ENCODE peak calls at places on chromosomes 3 and 15, in eight cellular contexts. B, P, R, L, O, K, Z and D are unnamed samples.

GRCh38 chr3:60839242-60839641 is 412.0 kb downstream of the FHIT start:
- DNase-seq in B (no peak), L (no peak), O (peak; percentile 4), Z (no peak), P (no peak), K (no peak), R (no peak), D (no peak)

GRCh38 chr3:114451051-114451451 is 157.2 kb downstream of the TIGIT start:
- DNase-seq in O (no peak), P (no peak), B (no peak), L (no peak), R (no peak), K (no peak), Z (no peak), D (no peak)

GRCh38 chr3:37443363-37444035 is 269.1 kb upstream of the LRRFIP2 start:
- DNase-seq in K (no peak), O (no peak), R (no peak), B (no peak), P (no peak), Z (peak; percentile 35), L (no peak), D (no peak)

GRCh38 chr3:34005886-34006285 is 207.5 kb downstream of the PDCD6IP start:
- DNase-seq in Z (no peak), P (no peak), L (no peak), O (peak; percentile 68), R (no peak), K (no peak), B (no peak), D (no peak)

GRCh38 chr3:104596551-104596950 is 770.2 kb upstream of the ALCAM start:
- DNase-seq in O (peak; percentile 87), K (no peak), L (peak; percentile 42), R (no peak), B (peak; percentile 25), Z (peak; percentile 49), P (peak; percentile 53), D (no peak)

GRCh38 chr3:124174463-124174862 is 182.5 kb upstream of the ROPN1 start:
- DNase-seq in K (no peak), P (peak; percentile 92), R (no peak), L (no peak), B (no peak), Z (no peak), O (peak; percentile 1), D (no peak)

GRCh38 chr3:113140876-113141275 is 70.5 kb upstream of the BOC start:
- DNase-seq in P (no peak), Z (peak; percentile 66), O (peak; percentile 58), B (no peak), K (no peak), L (no peak), R (no peak), D (no peak)

GRCh38 chr3:157436583-157437300 is at the start of gene PTX3:
- DNase-seq in R (no peak), P (peak; percentile 42), B (no peak), O (peak; percentile 94), L (no peak), K (no peak), Z (peak; percentile 58), D (no peak)

GRCh38 chr3:112120485-112120836 is 12.6 kb downstream of the GCSAM start:
- DNase-seq in B (no peak), K (no peak), Z (no peak), L (no peak), R (peak; percentile 34), O (no peak), P (no peak), D (no peak)

GRCh38 chr15:73328149-73328820 is 40.5 kb downstream of the HCN4 start:
- DNase-seq in O (no peak), P (no peak), Z (no peak), K (no peak), R (no peak), L (no peak), B (no peak), D (no peak)

GRCh38 chr3:23856286-23856685 is 50.5 kb downstream of the UBE2E1 start:
- DNase-seq in B (no peak), P (no peak), O (peak; percentile 83), Z (no peak), K (no peak), L (no peak), R (no peak), D (no peak)

GRCh38 chr3:151434151-151434890 is 26.5 kb downstream of the IGSF10 start:
- DNase-seq in P (no peak), O (peak; percentile 94), K (no peak), L (no peak), B (no peak), R (no peak), Z (peak; percentile 78), D (no peak)

GRCh38 chr15:68536331-68537095 is 42.3 kb upstream of the CORO2B start:
- DNase-seq in P (no peak), B (no peak), O (peak; percentile 97), K (no peak), Z (no peak), L (no peak), R (no peak), D (no peak)

GRCh38 chr3:64398431-64398830 is 173.2 kb upstream of the PRICKLE2 start:
- DNase-seq in K (no peak), Z (no peak), R (no peak), B (no peak), P (no peak), L (no peak), O (no peak), D (no peak)

GRCh38 chr3:123048480-123049237 is 18.2 kb upstream of the PDIA5 start:
- DNase-seq in L (no peak), B (no peak), O (no peak), P (no peak), R (no peak), K (no peak), Z (no peak), D (no peak)

GRCh38 chr15:98288091-98288590 is 327.6 kb downstream of the ARRDC4 start:
- DNase-seq in R (no peak), K (no peak), Z (no peak), P (no peak), O (no peak), L (no peak), B (no peak), D (no peak)

GRCh38 chr3:30084971-30085403 is 521.4 kb upstream of the TGFBR2 start:
- DNase-seq in B (no peak), L (peak; percentile 19), R (no peak), P (no peak), K (no peak), O (no peak), Z (no peak), D (no peak)

GRCh38 chr3:124260206-124260915 is 268.4 kb upstream of the ROPN1 start:
- DNase-seq in K (no peak), Z (peak; percentile 44), R (no peak), O (peak; percentile 80), L (no peak), B (no peak), P (peak; percentile 64), D (no peak)

GRCh38 chr3:144104679-144105078 is 133.1 kb downstream of the DIPK2A start:
- DNase-seq in O (no peak), R (no peak), B (no peak), P (peak; percentile 30), Z (no peak), L (no peak), K (no peak), D (no peak)

GRCh38 chr3:42013652-42014442 is 51.9 kb upstream of the ULK4 start:
- DNase-seq in L (no peak), Z (no peak), R (peak; percentile 53), B (no peak), O (no peak), K (no peak), P (no peak), D (peak; percentile 76)

GRCh38 chr3:12686096-12686495 is 22.2 kb upstream of the RAF1 start:
- DNase-seq in P (no peak), O (no peak), R (no peak), L (no peak), Z (no peak), B (no peak), K (no peak), D (no peak)

GRCh38 chr15:32683906-32684584 is 33.8 kb upstream of the GREM1 start:
- DNase-seq in K (no peak), P (peak; percentile 55), L (no peak), R (no peak), B (no peak), O (peak; percentile 91), Z (peak; percentile 79), D (no peak)